ENCODE peak calls at places on chromosomes 4 and X, in seven cellular contexts. I is osteoblast, W is psoas muscle, C is breast epithelium, B is PC-3, J is tibial artery, K is pancreas. A is an unnamed sample.

GRCh38 chr4:152436384-152436783 is 99.5 kb downstream of the FBXW7 start:
- DNase-seq in I (no peak), W (no peak), C (no peak), B (no peak), J (no peak), K (no peak), A (no peak)

GRCh38 chr4:188624370-188624769 is 485.1 kb downstream of the TRIML1 start:
- DNase-seq in I (peak; percentile 22), W (no peak), C (no peak), B (no peak), J (no peak), K (no peak), A (no peak)

GRCh38 chr4:106422766-106423165 is 54.2 kb upstream of the GIMD1 start:
- DNase-seq in I (no peak), W (no peak), C (no peak), B (no peak), J (no peak), K (no peak), A (no peak)

GRCh38 chr4:153763404-153763803 is 3.6 kb upstream of the RNF175 start:
- DNase-seq in I (no peak), W (no peak), C (no peak), B (peak; percentile 32), J (no peak), K (no peak), A (no peak)

GRCh38 chr4:138184881-138185280 is 57.3 kb downstream of the SLC7A11 start:
- DNase-seq in I (no peak), W (no peak), C (no peak), B (no peak), J (no peak), K (no peak), A (no peak)

GRCh38 chr4:17168571-17168970 is 270.1 kb upstream of the LDB2 start:
- DNase-seq in I (peak; percentile 74), W (no peak), C (no peak), B (no peak), J (no peak), K (no peak), A (no peak)

GRCh38 chr4:75542824-75543223 is 13.0 kb upstream of the ODAPH start:
- DNase-seq in I (peak; percentile 86), W (no peak), C (no peak), B (peak; percentile 80), J (no peak), K (no peak), A (no peak)

GRCh38 chr4:38857354-38858096 is 908 bp upstream of the TLR6 start:
- DNase-seq in I (peak; percentile 92), W (peak; percentile 29), C (no peak), B (peak; percentile 84), J (peak; percentile 68), K (no peak), A (no peak)

DNA sequence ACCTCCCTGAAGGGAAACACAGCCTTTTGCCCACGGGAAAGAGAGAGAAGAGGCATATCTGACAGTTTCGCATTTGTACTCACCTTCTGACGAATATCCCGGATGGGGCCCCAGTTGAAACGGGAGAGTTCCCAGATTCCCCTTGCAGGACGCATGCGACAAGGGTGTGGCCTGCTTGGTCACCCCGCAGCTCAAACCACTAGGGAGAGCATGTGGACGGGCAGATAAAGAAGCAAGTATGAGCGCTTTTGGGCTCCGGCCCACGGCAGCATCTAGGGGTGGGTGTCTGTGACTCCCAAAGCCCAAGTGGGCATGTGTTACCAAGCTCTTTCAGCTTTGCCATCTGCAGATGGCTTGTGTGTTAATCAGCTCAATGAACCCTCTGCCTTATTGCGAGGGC is 70.1 kb upstream of the MED14 start:
- DNase-seq in I (no peak), W (no peak), C (no peak), B (no peak), J (no peak), K (no peak), A (no peak)
- H3K27ac ChIP-seq in I (no peak overlapping the region), W (no peak overlapping the region), C (no peak overlapping the region), B (no peak overlapping the region), J (no peak overlapping the region), K (no peak overlapping the region), A (no peak overlapping the region)

GRCh38 chr4:7397206-7398103 is 37.3 kb downstream of the PSAPL1 start:
- DNase-seq in I (no peak), W (no peak), C (peak; percentile 33), B (no peak), J (no peak), K (no peak), A (no peak)
- TF ChIP-seq CTCF in I (no peak), W (no peak), C (no peak), B (no peak), J (no peak), K (no peak), A (no peak)

DNA sequence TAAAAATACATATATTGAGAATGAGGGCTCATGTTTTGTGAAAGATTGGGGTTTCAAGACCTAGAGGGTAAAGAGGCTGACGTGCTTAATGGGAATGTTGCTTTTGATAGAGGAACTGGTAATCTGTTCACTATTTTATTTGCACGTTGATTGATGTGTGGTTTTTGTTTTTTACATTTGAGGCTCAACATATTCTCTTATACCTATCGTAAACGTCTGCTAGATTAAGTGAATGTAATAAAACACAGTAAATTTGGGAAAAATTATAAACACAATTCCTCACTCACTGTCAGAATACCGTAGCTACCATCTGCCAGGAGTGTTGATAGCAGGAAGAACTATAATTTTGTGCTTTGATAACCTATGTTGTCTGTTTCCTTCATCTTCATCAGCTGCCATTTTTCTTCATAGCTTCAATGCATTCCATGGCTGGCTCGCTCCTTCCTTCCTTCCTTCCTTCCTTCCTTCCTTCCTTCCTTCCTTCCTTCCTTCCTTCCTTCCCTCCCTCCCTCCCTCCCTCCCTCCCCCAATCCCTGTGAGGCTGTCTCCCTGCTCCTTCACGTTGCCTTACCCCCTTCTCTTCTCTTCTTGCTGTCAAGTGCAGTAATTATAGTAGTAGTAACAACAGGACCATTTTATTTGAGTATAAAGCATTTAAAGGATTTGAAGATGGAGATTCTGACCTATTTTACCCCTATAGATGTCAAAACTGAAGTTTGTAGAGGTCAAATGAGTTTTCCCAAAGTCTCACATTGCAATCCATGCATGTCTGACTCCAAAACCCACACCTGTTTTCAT is 20.3 kb downstream of the KIT start:
- DNase-seq in I (no peak), W (no peak), C (no peak), B (no peak), J (no peak), K (no peak), A (no peak)
- H3K4me1 ChIP-seq in I (no peaks in the 10 kb centered on the region), W (no peaks in the 10 kb centered on the region), C (no peaks in the 10 kb centered on the region), B (no peaks in the 10 kb centered on the region), J (no peaks in the 10 kb centered on the region), K (no peaks in the 10 kb centered on the region), A (no peaks in the 10 kb centered on the region)

DNA sequence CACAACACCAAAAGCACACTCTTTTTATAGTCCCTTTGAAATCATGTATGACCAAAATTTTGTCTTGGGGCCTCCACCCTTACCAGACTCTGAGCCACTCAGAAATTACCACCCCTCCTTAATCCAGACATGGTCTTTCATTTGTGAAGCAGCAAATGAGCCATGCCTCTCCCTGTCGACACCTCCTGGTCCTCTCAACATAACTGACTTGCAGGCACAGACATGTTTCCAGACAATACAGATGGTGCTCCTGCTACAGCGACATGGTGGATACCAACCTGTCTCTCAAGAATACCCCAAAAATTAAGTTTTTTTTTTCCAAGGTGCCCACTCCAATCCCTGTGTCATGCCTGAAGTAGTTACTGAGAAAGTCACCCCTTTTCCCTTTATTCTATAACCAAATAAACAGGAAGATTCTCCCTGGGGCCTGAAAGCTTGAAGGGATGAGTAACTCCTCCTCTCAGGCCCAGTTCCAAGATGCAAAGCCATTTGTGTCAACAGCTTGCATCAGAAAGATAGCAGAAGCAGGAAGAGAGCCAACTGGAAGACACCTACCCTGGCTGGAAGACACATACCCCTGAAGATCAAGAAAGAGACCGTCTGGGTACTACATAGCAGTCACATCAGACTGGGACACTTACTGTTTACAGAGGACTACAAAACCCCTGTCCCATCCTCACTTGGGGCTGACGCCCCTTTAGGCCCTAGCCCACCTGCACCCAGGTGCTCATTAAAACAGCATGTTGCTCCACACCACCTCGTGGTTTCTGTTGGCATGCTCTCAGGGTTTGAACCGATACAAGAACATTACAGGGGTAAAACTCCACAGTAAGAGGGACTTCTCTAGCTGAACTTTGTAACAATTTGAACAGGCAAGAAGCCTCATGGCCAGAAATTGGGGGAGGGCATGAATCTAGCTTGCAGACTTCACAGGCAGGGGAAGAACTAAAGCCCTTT is 5.5 kb upstream of the UGT2B17 start:
- DNase-seq in I (peak; percentile 37), W (no peak), C (no peak), B (peak; percentile 36), J (no peak), K (no peak), A (peak; percentile 28)
- H3K27ac ChIP-seq in I (no peak overlapping the region), W (no peak overlapping the region), C (no peak overlapping the region), B (peak overlapping the region; percentile 27), J (no peak overlapping the region), K (no peak overlapping the region), A (peak overlapping the region; percentile 82)

GRCh38 chrX:131763674-131764073 is 219.8 kb downstream of the OR13H1 start:
- DNase-seq in I (no peak), W (peak; percentile 58), C (no peak), B (peak; percentile 57), J (no peak), K (no peak), A (peak; percentile 53)
- TF ChIP-seq CTCF in I (peak; percentile 55), W (peak; percentile 61), C (peak; percentile 69), B (peak; percentile 34), J (no peak), K (peak; percentile 36), A (peak; percentile 40)